ENCODE peak calls at places on chromosomes 2 and 18, in four cellular contexts. U is K562, K is GM12878, J is H1. H is an unnamed sample.

GRCh38 chr18:48957136-48957535 is 6.4 kb upstream of the SMAD7 start:
- DNase-seq in U (no peak), K (no peak), J (no peak), H (no peak)

GRCh38 chr2:238055841-238056240 is 5.0 kb upstream of the SCLY start:
- DNase-seq in U (no peak), K (no peak), J (no peak), H (no peak)

GRCh38 chr2:76641506-76641905 is 880.7 kb downstream of the LRRTM4 start:
- DNase-seq in U (no peak), K (no peak), J (no peak), H (no peak)

GRCh38 chr2:191486584-191487320 is 191.2 kb upstream of the NABP1 start:
- DNase-seq in U (no peak), K (no peak), J (no peak), H (no peak)

GRCh38 chr18:73264562-73264921 is 396.8 kb upstream of the NETO1 start:
- DNase-seq in U (no peak), K (no peak), J (no peak), H (no peak)

GRCh38 chr2:16020389-16021008 is 80.1 kb downstream of the MYCN start:
- DNase-seq in U (no peak), K (no peak), J (no peak), H (no peak)

GRCh38 chr2:98556634-98557033 is 51.7 kb downstream of the COA5 start:
- DNase-seq in U (no peak), K (no peak), J (no peak), H (no peak)

GRCh38 chr2:44825702-44826101 is 115.8 kb upstream of the SIX3 start:
- DNase-seq in U (no peak), K (no peak), J (no peak), H (no peak)

GRCh38 chr2:73993799-73994543 is 9.3 kb downstream of the TET3 start:
- DNase-seq in U (no peak), K (no peak), J (no peak), H (no peak)

GRCh38 chr2:30147715-30148611 is 1.2 kb downstream of the YPEL5 start:
- DNase-seq in U (peak), K (no peak), J (no peak), H (peak)

GRCh38 chr2:30145826-30146336 is 926 bp upstream of the YPEL5 start:
- DNase-seq in U (no peak), K (no peak), J (no peak), H (no peak)

GRCh38 chr2:30147196-30147714 is 448 bp downstream of the YPEL5 start:
- DNase-seq in U (peak), K (no peak), J (no peak), H (no peak)

GRCh38 chr2:30148850-30149249 is 2.0 kb downstream of the YPEL5 start:
- DNase-seq in U (no peak), K (no peak), J (no peak), H (no peak)

DNA sequence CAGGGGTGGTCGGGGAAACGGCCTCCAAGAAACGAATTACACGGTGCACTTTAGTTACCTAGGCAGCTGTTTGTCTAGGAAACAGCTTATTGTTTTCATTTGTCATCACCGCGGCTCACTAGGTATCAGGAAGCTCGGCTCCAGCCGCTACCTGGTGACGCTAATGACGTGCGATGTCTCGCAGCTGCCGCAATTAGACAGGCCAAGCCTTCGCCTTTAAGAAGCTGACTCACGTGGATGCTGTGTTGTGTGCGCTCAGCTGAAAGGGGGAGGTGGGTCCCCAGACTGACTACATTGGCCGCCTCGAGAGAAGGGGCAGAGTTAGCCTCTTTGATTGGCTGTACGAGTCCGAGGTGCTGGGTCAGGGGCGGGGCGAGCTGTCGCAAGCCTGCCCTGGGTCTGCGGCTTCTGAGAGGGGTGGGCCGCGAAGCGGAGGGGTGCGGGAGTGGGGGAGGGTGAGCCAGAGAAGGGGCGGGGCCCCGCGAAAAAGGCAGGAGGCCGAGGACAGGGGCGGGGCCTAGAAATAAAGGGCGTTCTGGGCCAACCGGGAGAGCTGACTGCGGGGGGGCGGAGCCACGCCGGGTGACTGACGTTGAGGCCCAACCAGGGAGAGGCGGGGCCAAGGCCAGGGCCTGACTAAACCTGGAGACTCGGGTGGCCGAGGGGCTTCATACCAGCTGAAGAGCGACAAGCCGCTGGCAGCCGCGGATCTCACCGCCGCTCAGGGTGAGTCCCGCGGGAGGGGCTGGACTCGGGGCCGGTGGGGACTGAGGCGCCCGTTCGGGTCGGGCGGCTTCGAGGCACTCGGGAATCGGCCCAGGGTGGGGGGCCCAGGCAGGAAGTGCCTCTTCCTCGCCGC is at the start of gene YPEL5:
- DNase-seq in U (peak), K (peak), J (peak), H (peak)
- TF ChIP-seq NRF1 in U (peak), K (no peak), J (no peak), H (no peak)

DNA sequence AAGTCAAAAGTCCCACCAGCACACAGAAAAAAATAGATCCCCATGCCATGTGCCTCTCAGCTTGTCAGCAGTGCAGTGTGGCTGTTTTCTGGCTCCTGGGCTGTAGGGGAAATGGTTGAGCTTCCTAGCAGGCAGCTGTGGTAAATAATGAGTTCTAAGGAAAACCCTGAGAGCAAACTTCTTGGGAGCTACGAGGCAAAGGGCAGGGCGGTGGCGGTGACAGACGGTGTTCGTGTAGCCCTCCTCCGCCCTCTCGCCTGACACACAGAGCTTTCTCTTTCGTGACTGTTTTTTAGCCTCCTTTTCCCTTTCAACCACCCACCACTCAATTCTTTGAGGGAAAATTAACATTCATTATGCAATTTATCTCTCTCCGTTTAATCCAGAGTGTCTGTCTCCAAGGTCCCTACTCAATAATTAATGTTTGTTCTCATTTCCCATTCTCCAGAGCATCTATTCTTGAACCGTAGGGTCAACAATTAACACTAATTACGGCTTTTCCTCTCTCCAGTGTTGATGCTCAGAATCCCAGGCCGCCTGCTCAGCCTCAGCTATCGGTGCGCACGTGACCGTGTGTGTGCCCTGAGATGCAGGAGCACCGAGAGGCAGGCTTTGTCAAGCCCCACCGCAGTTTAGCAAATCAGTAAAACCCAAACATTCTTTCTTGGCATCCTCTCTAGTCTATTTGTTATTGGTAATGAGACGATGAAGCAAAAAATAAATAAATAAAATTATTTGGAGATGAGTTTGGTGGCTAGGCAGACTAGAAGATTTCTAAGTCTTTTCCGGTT is 50.1 kb downstream of the KIAA2012 start:
- DNase-seq in U (no peak), K (no peak), J (no peak), H (no peak)
- TF ChIP-seq GABPA in U (no peak), K (no peak), J (no peak), H (no peak)

GRCh38 chr18:32011193-32011592 is 7.4 kb upstream of the RNF125 start:
- DNase-seq in U (no peak), K (no peak), J (no peak), H (no peak)

GRCh38 chr18:32010124-32010745 is 8.4 kb upstream of the RNF125 start:
- DNase-seq in U (no peak), K (no peak), J (peak), H (no peak)
- TF ChIP-seq NRF1 in U (no peak), K (no peak), J (no peak), H (no peak)

DNA sequence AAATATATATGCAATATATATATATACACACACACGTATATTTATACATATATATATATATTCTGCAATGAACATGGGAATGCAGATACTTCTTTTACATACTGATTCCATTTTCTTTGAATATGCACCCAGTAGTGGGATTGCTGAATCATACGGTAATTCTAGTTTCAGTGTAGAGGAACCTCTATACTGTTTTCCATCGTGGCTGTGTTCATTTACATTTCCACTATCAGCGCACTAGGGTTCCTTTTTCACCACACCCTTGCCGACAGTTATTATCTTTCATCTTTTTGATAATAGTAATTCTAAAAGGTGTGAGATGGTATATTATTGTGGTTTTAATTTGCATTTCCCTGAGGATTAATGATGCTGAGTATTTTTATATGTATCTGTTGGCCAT is 52.3 kb upstream of the SLC39A10 start:
- DNase-seq in U (no peak), K (no peak), J (no peak), H (no peak)
- TF ChIP-seq GABPA in U (no peak), K (no peak), J (no peak), H (no peak)

DNA sequence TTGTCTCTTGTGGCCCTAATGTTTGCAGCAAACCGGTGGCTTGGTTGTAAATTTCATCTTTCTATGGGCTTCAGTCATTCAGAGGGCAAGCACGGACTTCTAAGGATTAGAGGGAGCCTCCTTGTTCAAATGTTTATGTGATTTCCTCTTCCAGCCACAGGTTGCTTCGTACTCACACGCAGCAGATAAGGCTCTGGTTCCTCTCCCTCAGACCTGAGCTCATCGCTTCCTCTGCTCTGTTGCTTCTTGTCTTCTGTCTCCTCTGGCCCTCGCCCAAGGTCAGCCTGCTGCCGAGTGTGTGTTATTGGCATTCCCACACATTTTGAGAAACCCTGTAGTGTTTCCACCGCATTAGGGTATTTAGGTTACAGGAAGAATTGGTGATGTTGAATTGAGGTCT is 44.0 kb downstream of the MYL12B start:
- DNase-seq in U (no peak), K (no peak), J (no peak), H (no peak)
- TF ChIP-seq NRF1 in U (no peak), K (no peak), J (no peak), H (no peak)

DNA sequence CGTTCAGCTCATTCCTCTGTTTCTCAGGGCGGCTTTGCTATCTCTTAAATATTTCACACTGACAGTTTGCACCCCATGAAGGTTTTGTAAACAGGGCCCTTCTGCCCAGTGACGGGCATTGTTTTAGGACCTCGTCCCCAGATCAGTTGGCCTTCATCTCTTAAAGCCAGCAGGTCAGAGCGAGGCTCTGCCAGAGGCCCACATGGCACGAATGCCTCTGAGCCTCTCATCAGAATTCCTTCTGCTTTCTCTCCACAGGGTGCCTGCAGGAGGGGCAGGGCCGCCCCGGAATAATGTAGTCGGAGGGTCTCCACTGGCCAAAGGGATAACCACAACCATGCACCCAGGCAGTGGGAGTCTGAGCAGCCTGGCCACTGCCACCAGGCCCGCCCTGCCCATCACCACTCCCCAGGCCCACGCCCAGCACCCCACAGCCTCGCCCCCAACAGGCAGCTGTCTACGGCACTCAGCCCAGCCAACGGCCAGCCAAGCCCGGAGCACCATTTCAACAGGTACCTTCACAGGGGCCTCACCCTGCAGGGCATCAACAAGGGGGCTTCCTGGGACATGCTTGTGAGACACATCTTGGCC is 177.0 kb downstream of the SEPTIN10 start:
- DNase-seq in U (no peak), K (no peak), J (no peak), H (no peak)
- TF ChIP-seq GABPA in U (no peak), K (no peak), J (no peak), H (no peak)

GRCh38 chr2:131389657-131390056 is 25.7 kb upstream of the RAB6D start:
- DNase-seq in U (no peak), K (no peak), J (no peak), H (no peak)

DNA sequence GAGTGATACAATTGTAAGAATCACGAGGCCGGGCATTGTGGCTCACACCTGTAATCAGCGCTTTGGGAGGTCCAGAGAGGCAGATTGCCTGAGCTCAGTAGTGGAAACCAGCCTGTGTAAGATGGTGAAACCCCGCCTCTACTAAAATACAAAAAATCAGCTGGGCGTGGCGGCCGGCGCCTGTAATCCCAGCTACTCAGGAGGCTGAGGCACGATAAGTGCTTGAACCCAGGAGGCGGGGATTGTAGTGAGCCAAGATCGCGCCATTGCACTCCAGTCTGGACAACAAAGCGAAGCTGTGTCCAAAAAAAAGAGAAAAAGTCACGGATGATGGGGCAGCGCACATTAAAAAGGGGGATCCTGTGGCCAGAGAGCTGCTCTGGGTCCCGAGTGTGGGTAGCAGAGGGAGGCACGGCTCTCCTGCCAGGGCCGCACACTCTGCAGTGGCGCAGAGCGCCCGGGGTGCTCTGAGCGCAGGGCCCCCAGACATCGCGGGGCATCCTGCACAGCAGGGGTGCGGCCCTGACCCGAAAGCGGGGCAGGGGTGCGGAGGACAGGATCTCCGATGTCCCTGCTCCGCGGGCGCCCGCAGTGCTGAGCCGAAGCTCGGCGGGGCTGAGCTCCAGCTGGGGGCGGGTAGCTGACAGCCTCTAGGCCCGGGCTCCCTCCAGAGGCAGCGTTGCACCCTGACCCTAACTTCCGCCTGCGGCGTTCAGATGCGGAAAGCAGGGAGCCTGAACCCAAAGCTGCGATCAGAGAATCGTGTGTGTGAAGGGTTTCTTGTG is 30.4 kb upstream of the RAB6D start:
- DNase-seq in U (peak), K (no peak), J (no peak), H (no peak)
- TF ChIP-seq NRF1 in U (peak), K (no peak), J (no peak), H (no peak)

GRCh38 chr2:31304831-31305230 is 70.9 kb downstream of the EHD3 start:
- DNase-seq in U (no peak), K (no peak), J (no peak), H (no peak)
- TF ChIP-seq GABPA in U (no peak), K (no peak), J (no peak), H (no peak)

GRCh38 chr2:42180300-42180699 is 11.1 kb downstream of the EML4 start:
- DNase-seq in U (no peak), K (no peak), J (no peak), H (no peak)
- TF ChIP-seq NRF1 in U (no peak), K (no peak), J (no peak), H (no peak)